ENCODE peak calls at places on chromosomes 5 and 9, in five cellular contexts. W, N, U, T and M are unnamed samples.

GRCh38 chr5:40486437-40487270 is 193.1 kb upstream of the PTGER4 start:
- DNase-seq in U (no peak), T (no peak), N (peak; percentile 28), W (no peak), M (peak; percentile 3)

GRCh38 chr9:129482521-129483466 is 138.1 kb downstream of the C9orf50 start:
- DNase-seq in U (peak; percentile 93), N (no peak), T (peak; percentile 87), W (no peak), M (peak; percentile 85)

GRCh38 chr5:39648539-39649200 is 223.9 kb upstream of the DAB2 start:
- DNase-seq in T (no peak), N (no peak), U (no peak), W (no peak), M (peak; percentile 77)

GRCh38 chr9:3863114-3863528 is 337.3 kb upstream of the RFX3 start:
- DNase-seq in U (peak; percentile 62), W (no peak), T (no peak), N (no peak), M (peak; percentile 59)

GRCh38 chr5:179969110-179969509 is 61.4 kb upstream of the TBC1D9B start:
- DNase-seq in W (no peak), N (no peak), U (no peak), T (no peak), M (no peak)

GRCh38 chr5:55997742-55998351 is 3.1 kb upstream of the IL6ST start:
- DNase-seq in N (no peak), T (no peak), U (peak; percentile 50), W (no peak), M (peak; percentile 50)

GRCh38 chr5:116275282-116275681 is 190.5 kb downstream of the COMMD10 start:
- DNase-seq in T (no peak), U (no peak), W (no peak), N (no peak), M (no peak)

GRCh38 chr5:6707852-6708251 is 5.4 kb upstream of the TENT4A start:
- DNase-seq in W (no peak), T (no peak), U (no peak), N (no peak), M (no peak)

GRCh38 chr5:14664270-14665109 is at the start of gene OTULIN:
- DNase-seq in N (peak; percentile 84), W (no peak), T (peak; percentile 87), U (peak; percentile 99), M (peak; percentile 92)

GRCh38 chr9:137745541-137745991 is 126.8 kb downstream of the EHMT1 start:
- DNase-seq in U (peak; percentile 39), W (no peak), N (no peak), T (no peak), M (peak; percentile 78)

GRCh38 chr9:117400131-117400530 is 14.7 kb downstream of the ASTN2 start:
- DNase-seq in U (no peak), N (no peak), W (no peak), T (no peak), M (no peak)

GRCh38 chr5:141392429-141393198 is at the start of gene PCDHGA8:
- DNase-seq in N (no peak), U (no peak), W (no peak), T (no peak), M (peak; percentile 4)

GRCh38 chr5:138595396-138595795 is 20.2 kb upstream of the HSPA9 start:
- DNase-seq in W (no peak), T (peak; percentile 30), U (no peak), N (no peak), M (no peak)

GRCh38 chr9:70639853-70640814 is 225.7 kb upstream of the KLF9 start:
- DNase-seq in W (peak; percentile 6), U (peak; percentile 37), T (peak; percentile 97), N (no peak), M (peak; percentile 15)

GRCh38 chr9:9997585-9997984 is 615.2 kb downstream of the PTPRD start:
- DNase-seq in T (no peak), W (no peak), N (no peak), U (no peak), M (no peak)

GRCh38 chr9:88678431-88678830 is 143.5 kb downstream of the NXNL2 start:
- DNase-seq in U (no peak), T (peak; percentile 2), W (no peak), N (no peak), M (no peak)

GRCh38 chr5:157167219-157167621 is 1.2 kb upstream of the GARIN3 start:
- DNase-seq in W (peak; percentile 58), T (no peak), U (peak; percentile 40), N (no peak), M (peak; percentile 48)

GRCh38 chr9:97813072-97813471 is 40.0 kb upstream of the FOXE1 start:
- DNase-seq in U (no peak), T (no peak), N (no peak), W (no peak), M (no peak)

GRCh38 chr5:169628891-169629290 is 8.2 kb upstream of the DOCK2 start:
- DNase-seq in U (peak; percentile 65), T (no peak), N (no peak), W (no peak), M (no peak)

GRCh38 chr5:176609724-176610429 is at the start of gene GPRIN1:
- DNase-seq in N (peak; percentile 58), T (peak; percentile 72), W (no peak), U (peak; percentile 98), M (peak; percentile 76)